ENCODE peak calls at places on chromosomes 1 and 21, in six cellular contexts. One of them, this sample, is unnamed.

GRCh38 chr1:84851839-84852238 is 41.2 kb downstream of the LPAR3 start:
- DNase-seq in H1: no peak
- DNase-seq in GM12891: no peak
- DNase-seq in HepG2: no peak
- DNase-seq in K562: no peak
- DNase-seq in GM12878: no peak
- DNase-seq in this sample: no peak

GRCh38 chr1:201329286-201329685 is 46.0 kb downstream of the PKP1 start:
- DNase-seq in H1: no peak
- DNase-seq in GM12891: no peak
- DNase-seq in HepG2: no peak
- DNase-seq in K562: no peak
- DNase-seq in GM12878: no peak
- DNase-seq in this sample: no peak

GRCh38 chr1:42953182-42954180 is 5.2 kb downstream of the SLC2A1 start:
- DNase-seq in H1: no peak
- DNase-seq in GM12891: no peak
- DNase-seq in HepG2: no peak
- DNase-seq in K562: no peak
- DNase-seq in GM12878: no peak
- DNase-seq in this sample: no peak

GRCh38 chr1:88371396-88371795 is 312.7 kb upstream of the PKN2 start:
- DNase-seq in H1: no peak
- DNase-seq in GM12891: no peak
- DNase-seq in HepG2: no peak
- DNase-seq in K562: no peak
- DNase-seq in GM12878: no peak
- DNase-seq in this sample: no peak

GRCh38 chr1:3717715-3718601 is 34.3 kb upstream of the CCDC27 start:
- DNase-seq in H1: peak; percentile 92
- DNase-seq in GM12891: peak; percentile 71
- DNase-seq in HepG2: peak; percentile 33
- DNase-seq in K562: peak; percentile 78
- DNase-seq in GM12878: no peak
- DNase-seq in this sample: peak; percentile 87

GRCh38 chr21:45525153-45525909 is 16.9 kb downstream of the SLC19A1 start:
- DNase-seq in H1: no peak
- DNase-seq in GM12891: no peak
- DNase-seq in HepG2: peak; percentile 92
- DNase-seq in K562: no peak
- DNase-seq in GM12878: no peak
- DNase-seq in this sample: no peak

GRCh38 chr1:115245227-115245626 is 92.8 kb downstream of the NGF start:
- DNase-seq in H1: no peak
- DNase-seq in GM12891: no peak
- DNase-seq in HepG2: no peak
- DNase-seq in K562: no peak
- DNase-seq in GM12878: no peak
- DNase-seq in this sample: no peak

GRCh38 chr1:64497484-64497883 is 27.6 kb downstream of the CACHD1 start:
- DNase-seq in H1: no peak
- DNase-seq in GM12891: no peak
- DNase-seq in HepG2: no peak
- DNase-seq in K562: no peak
- DNase-seq in GM12878: no peak
- DNase-seq in this sample: no peak

GRCh38 chr1:201277441-201277840 is 5.9 kb upstream of the PKP1 start:
- DNase-seq in H1: no peak
- DNase-seq in GM12891: no peak
- DNase-seq in HepG2: no peak
- DNase-seq in K562: no peak
- DNase-seq in GM12878: no peak
- DNase-seq in this sample: no peak

GRCh38 chr1:9371951-9372350 is 79.3 kb downstream of the SPSB1 start:
- DNase-seq in H1: no peak
- DNase-seq in GM12891: no peak
- DNase-seq in HepG2: no peak
- DNase-seq in K562: no peak
- DNase-seq in GM12878: no peak
- DNase-seq in this sample: no peak

GRCh38 chr1:167489581-167490340 is 28.6 kb downstream of the CD247 start:
- DNase-seq in H1: peak; percentile 73
- DNase-seq in GM12891: no peak
- DNase-seq in HepG2: no peak
- DNase-seq in K562: no peak
- DNase-seq in GM12878: no peak
- DNase-seq in this sample: no peak

GRCh38 chr21:15352009-15352408 is 287.2 kb upstream of the NRIP1 start:
- DNase-seq in H1: no peak
- DNase-seq in GM12891: no peak
- DNase-seq in HepG2: peak; percentile 38
- DNase-seq in K562: no peak
- DNase-seq in GM12878: no peak
- DNase-seq in this sample: no peak

GRCh38 chr1:15451014-15451722 is 5.4 kb upstream of the CELA2A start:
- DNase-seq in H1: no peak
- DNase-seq in GM12891: no peak
- DNase-seq in HepG2: no peak
- DNase-seq in K562: no peak
- DNase-seq in GM12878: no peak
- DNase-seq in this sample: no peak

GRCh38 chr21:43954042-43954441 is 58.1 kb upstream of the TRAPPC10 start:
- DNase-seq in H1: no peak
- DNase-seq in GM12891: no peak
- DNase-seq in HepG2: no peak
- DNase-seq in K562: no peak
- DNase-seq in GM12878: no peak
- DNase-seq in this sample: no peak

GRCh38 chr1:4549933-4550332 is 104.5 kb upstream of the AJAP1 start:
- DNase-seq in H1: no peak
- DNase-seq in GM12891: no peak
- DNase-seq in HepG2: no peak
- DNase-seq in K562: peak; percentile 20
- DNase-seq in GM12878: no peak
- DNase-seq in this sample: no peak

GRCh38 chr1:12232221-12232620 is 2.4 kb downstream of the VPS13D start:
- DNase-seq in H1: no peak
- DNase-seq in GM12891: no peak
- DNase-seq in HepG2: no peak
- DNase-seq in K562: no peak
- DNase-seq in GM12878: no peak
- DNase-seq in this sample: no peak

GRCh38 chr1:26053718-26054572 is 8.0 kb upstream of the SLC30A2 start:
- DNase-seq in H1: no peak
- DNase-seq in GM12891: no peak
- DNase-seq in HepG2: no peak
- DNase-seq in K562: peak; percentile 45
- DNase-seq in GM12878: no peak
- DNase-seq in this sample: no peak

GRCh38 chr1:25137521-25138395 is 94.5 kb downstream of the SYF2 start:
- DNase-seq in H1: no peak
- DNase-seq in GM12891: no peak
- DNase-seq in HepG2: no peak
- DNase-seq in K562: no peak
- DNase-seq in GM12878: no peak
- DNase-seq in this sample: no peak

GRCh38 chr21:34184232-34184631 is 110.9 kb downstream of the MRPS6 start:
- DNase-seq in H1: no peak
- DNase-seq in GM12891: no peak
- DNase-seq in HepG2: no peak
- DNase-seq in K562: no peak
- DNase-seq in GM12878: no peak
- DNase-seq in this sample: no peak

GRCh38 chr1:92298213-92298572 is 594 bp downstream of the GLMN start:
- DNase-seq in H1: no peak
- DNase-seq in GM12891: no peak
- DNase-seq in HepG2: no peak
- DNase-seq in K562: no peak
- DNase-seq in GM12878: no peak
- DNase-seq in this sample: no peak

GRCh38 chr1:53869454-53870117 is 20.0 kb downstream of the YIPF1 start:
- DNase-seq in H1: no peak
- DNase-seq in GM12891: no peak
- DNase-seq in HepG2: no peak
- DNase-seq in K562: no peak
- DNase-seq in GM12878: no peak
- DNase-seq in this sample: no peak
- TF ChIP-seq TAF1 in H1: no peak
- TF ChIP-seq TAF1 in GM12891: no peak
- TF ChIP-seq TAF1 in HepG2: no peak
- TF ChIP-seq TAF1 in K562: no peak
- TF ChIP-seq TAF1 in GM12878: no peak
- TF ChIP-seq TAF1 in this sample: no peak

DNA sequence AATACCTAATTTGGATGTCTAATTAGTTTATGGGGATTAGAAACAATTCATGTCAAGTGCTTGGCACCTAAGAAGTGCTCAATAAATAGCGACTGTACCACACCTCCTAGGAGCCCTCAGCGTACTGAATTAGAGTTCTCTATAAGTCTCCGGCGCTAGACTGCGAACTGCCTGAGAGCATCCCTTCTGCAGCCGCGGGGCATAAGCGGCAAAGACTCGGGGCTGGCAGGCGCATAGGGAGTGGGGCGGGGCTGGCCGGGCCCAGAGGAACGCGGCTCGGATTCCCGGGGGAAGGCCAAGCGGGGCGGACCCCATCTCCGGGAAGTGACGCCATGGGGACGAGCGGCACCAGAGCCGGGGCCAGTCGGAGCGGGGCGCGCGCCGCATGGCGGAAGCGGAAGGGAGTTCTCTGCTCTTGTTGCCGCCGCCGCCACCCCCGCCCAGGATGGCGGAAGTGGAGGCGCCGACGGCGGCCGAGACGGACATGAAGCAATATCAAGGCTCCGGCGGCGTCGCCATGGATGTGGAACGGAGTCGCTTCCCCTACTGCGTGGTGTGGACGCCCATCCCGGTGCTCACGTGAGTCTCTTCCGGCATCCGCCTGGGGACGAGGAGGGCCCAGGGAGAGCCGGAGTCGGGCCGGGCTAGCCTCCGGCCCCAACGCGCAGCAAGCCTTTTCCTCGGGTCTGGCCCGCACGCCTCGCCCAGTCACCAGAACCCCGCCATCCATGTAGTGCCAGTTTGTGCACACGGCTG is at the start of gene TMEM222:
- DNase-seq in H1: peak; percentile 99
- DNase-seq in GM12891: peak; percentile 99
- DNase-seq in HepG2: peak; percentile 92
- DNase-seq in K562: peak; percentile 99
- DNase-seq in GM12878: peak; percentile 76
- DNase-seq in this sample: peak; percentile 99
- TF ChIP-seq POLR2A in H1: peak; percentile 69
- TF ChIP-seq POLR2A in GM12891: peak; percentile 88
- TF ChIP-seq POLR2A in HepG2: peak; percentile 77
- TF ChIP-seq POLR2A in K562: peak; percentile 92
- TF ChIP-seq POLR2A in GM12878: peak; percentile 93
- TF ChIP-seq POLR2A in this sample: peak; percentile 90

GRCh38 chr1:17060129-17060868 is 6.5 kb upstream of the SDHB start:
- DNase-seq in H1: no peak
- DNase-seq in GM12891: no peak
- DNase-seq in HepG2: no peak
- DNase-seq in K562: no peak
- DNase-seq in GM12878: no peak
- DNase-seq in this sample: no peak
- TF ChIP-seq POLR2AphosphoS5 in H1: no peak
- TF ChIP-seq POLR2AphosphoS5 in GM12891: no peak
- TF ChIP-seq POLR2AphosphoS5 in HepG2: no peak
- TF ChIP-seq POLR2AphosphoS5 in K562: no peak
- TF ChIP-seq POLR2AphosphoS5 in GM12878: no peak
- TF ChIP-seq POLR2AphosphoS5 in this sample: no peak

GRCh38 chr1:30908886-30909777 is 574 bp upstream of the SDC3 start:
- DNase-seq in H1: peak; percentile 56
- DNase-seq in GM12891: no peak
- DNase-seq in HepG2: no peak
- DNase-seq in K562: peak; percentile 71
- DNase-seq in GM12878: no peak
- DNase-seq in this sample: no peak
- TF ChIP-seq TAF1 in H1: no peak
- TF ChIP-seq TAF1 in GM12891: no peak
- TF ChIP-seq TAF1 in HepG2: no peak
- TF ChIP-seq TAF1 in K562: no peak
- TF ChIP-seq TAF1 in GM12878: no peak
- TF ChIP-seq TAF1 in this sample: no peak

DNA sequence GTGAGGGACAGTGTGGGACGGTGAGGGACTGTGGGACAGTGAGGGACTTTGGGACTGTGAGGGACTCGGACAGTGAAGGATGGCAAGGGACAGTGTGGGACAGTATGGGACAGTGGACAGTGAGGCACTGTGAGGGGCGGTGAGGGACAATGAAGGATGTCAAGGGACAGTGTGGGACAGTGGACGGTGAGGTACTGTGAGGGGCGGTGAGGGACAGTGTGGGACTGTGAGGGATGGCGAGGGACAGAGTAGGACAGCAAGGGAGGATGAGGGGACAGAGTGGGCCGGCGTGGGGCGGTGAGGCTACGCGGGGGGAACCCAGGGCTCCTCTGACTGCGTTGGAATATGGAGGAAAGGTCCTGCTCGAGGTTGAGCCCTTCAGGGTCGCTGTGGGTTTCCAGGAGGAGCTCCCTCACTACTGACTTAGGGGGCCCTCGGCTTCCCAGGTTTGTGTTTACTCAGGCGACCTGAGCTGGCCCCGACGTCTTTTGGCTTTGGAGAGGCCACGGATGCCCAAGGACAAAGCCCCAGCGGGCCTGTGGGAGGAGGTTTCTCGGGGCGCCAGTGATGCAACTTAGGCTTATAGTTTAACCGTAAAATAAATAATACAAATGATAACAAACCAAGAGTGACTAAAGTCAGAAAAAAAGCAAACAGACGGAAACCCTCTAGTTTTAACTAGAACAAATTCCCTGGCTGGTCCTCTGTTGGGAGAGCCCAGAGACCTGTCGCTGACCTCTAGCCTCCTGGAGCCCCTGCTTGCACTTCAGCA is 1.1 kb upstream of the ERRFI1 start:
- DNase-seq in H1: no peak
- DNase-seq in GM12891: no peak
- DNase-seq in HepG2: peak; percentile 95
- DNase-seq in K562: no peak
- DNase-seq in GM12878: no peak
- DNase-seq in this sample: no peak
- TF ChIP-seq POLR2A in H1: no peak
- TF ChIP-seq POLR2A in GM12891: no peak
- TF ChIP-seq POLR2A in HepG2: peak; percentile 95
- TF ChIP-seq POLR2A in K562: no peak
- TF ChIP-seq POLR2A in GM12878: no peak
- TF ChIP-seq POLR2A in this sample: no peak

GRCh38 chr1:32774950-32775634 is 42.1 kb downstream of the YARS1 start:
- DNase-seq in H1: no peak
- DNase-seq in GM12891: no peak
- DNase-seq in HepG2: no peak
- DNase-seq in K562: no peak
- DNase-seq in GM12878: no peak
- DNase-seq in this sample: no peak
- TF ChIP-seq POLR2AphosphoS5 in H1: peak; percentile 75
- TF ChIP-seq POLR2AphosphoS5 in GM12891: no peak
- TF ChIP-seq POLR2AphosphoS5 in HepG2: peak; percentile 32
- TF ChIP-seq POLR2AphosphoS5 in K562: peak; percentile 30
- TF ChIP-seq POLR2AphosphoS5 in GM12878: no peak
- TF ChIP-seq POLR2AphosphoS5 in this sample: no peak